ENCODE peak calls at places on chromosome 22, in six cellular contexts. One of them, this sample, is unnamed.

GRCh38 chr22:21797444-21798221 is 62.0 kb upstream of the YPEL1 start:
- DNase-seq in IMR-90: peak; percentile 31
- DNase-seq in AG09309: no peak
- DNase-seq in left ventricle myocardium inferior: no peak
- DNase-seq in spleen: no peak
- DNase-seq in cardiac muscle cell: peak; percentile 45
- DNase-seq in this sample: no peak

GRCh38 chr22:49676230-49676629 is 151.4 kb downstream of the BRD1 start:
- DNase-seq in IMR-90: no peak
- DNase-seq in AG09309: no peak
- DNase-seq in left ventricle myocardium inferior: no peak
- DNase-seq in spleen: no peak
- DNase-seq in cardiac muscle cell: no peak
- DNase-seq in this sample: no peak

GRCh38 chr22:48616656-48617055 is 1211.0 kb downstream of the BRD1 start:
- DNase-seq in IMR-90: no peak
- DNase-seq in AG09309: no peak
- DNase-seq in left ventricle myocardium inferior: no peak
- DNase-seq in spleen: no peak
- DNase-seq in cardiac muscle cell: no peak
- DNase-seq in this sample: no peak

GRCh38 chr22:28123989-28124766 is 205.1 kb upstream of the PITPNB start:
- DNase-seq in IMR-90: no peak
- DNase-seq in AG09309: no peak
- DNase-seq in left ventricle myocardium inferior: no peak
- DNase-seq in spleen: no peak
- DNase-seq in cardiac muscle cell: no peak
- DNase-seq in this sample: no peak

GRCh38 chr22:50599816-50600454 is 658 bp upstream of the MAPK8IP2 start:
- DNase-seq in IMR-90: no peak
- DNase-seq in AG09309: no peak
- DNase-seq in left ventricle myocardium inferior: peak; percentile 56
- DNase-seq in spleen: peak; percentile 85
- DNase-seq in cardiac muscle cell: peak; percentile 46
- DNase-seq in this sample: no peak

GRCh38 chr22:31046591-31047226 is 34.4 kb upstream of the SMTN start:
- DNase-seq in IMR-90: peak; percentile 13
- DNase-seq in AG09309: no peak
- DNase-seq in left ventricle myocardium inferior: peak; percentile 75
- DNase-seq in spleen: peak; percentile 86
- DNase-seq in cardiac muscle cell: peak; percentile 81
- DNase-seq in this sample: peak; percentile 56

GRCh38 chr22:29268511-29269229 is 602 bp downstream of the EWSR1 start:
- DNase-seq in IMR-90: peak; percentile 67
- DNase-seq in AG09309: no peak
- DNase-seq in left ventricle myocardium inferior: peak; percentile 74
- DNase-seq in spleen: no peak
- DNase-seq in cardiac muscle cell: peak; percentile 86
- DNase-seq in this sample: peak; percentile 75

GRCh38 chr22:35957589-35957988 is 71.0 kb downstream of the RBFOX2 start:
- DNase-seq in IMR-90: no peak
- DNase-seq in AG09309: no peak
- DNase-seq in left ventricle myocardium inferior: no peak
- DNase-seq in spleen: no peak
- DNase-seq in cardiac muscle cell: no peak
- DNase-seq in this sample: no peak

GRCh38 chr22:20111045-20111688 is 4.7 kb upstream of the RANBP1 start:
- DNase-seq in IMR-90: peak; percentile 5
- DNase-seq in AG09309: no peak
- DNase-seq in left ventricle myocardium inferior: peak; percentile 6
- DNase-seq in spleen: peak; percentile 67
- DNase-seq in cardiac muscle cell: peak; percentile 21
- DNase-seq in this sample: peak; percentile 44

GRCh38 chr22:18021431-18021830 is 2.9 kb downstream of the MICAL3 start:
- DNase-seq in IMR-90: no peak
- DNase-seq in AG09309: no peak
- DNase-seq in left ventricle myocardium inferior: no peak
- DNase-seq in spleen: peak; percentile 44
- DNase-seq in cardiac muscle cell: no peak
- DNase-seq in this sample: no peak

GRCh38 chr22:20858615-20859416 is at the start of the genes PI4KA and SNAP29:
- DNase-seq in IMR-90: peak; percentile 97
- DNase-seq in AG09309: peak; percentile 92
- DNase-seq in left ventricle myocardium inferior: peak; percentile 99
- DNase-seq in spleen: peak; percentile 100
- DNase-seq in cardiac muscle cell: peak; percentile 99
- DNase-seq in this sample: peak; percentile 100

GRCh38 chr22:40211481-40212052 is 33.8 kb downstream of the TNRC6B start:
- DNase-seq in IMR-90: no peak
- DNase-seq in AG09309: no peak
- DNase-seq in left ventricle myocardium inferior: no peak
- DNase-seq in spleen: no peak
- DNase-seq in cardiac muscle cell: no peak
- DNase-seq in this sample: peak; percentile 49

GRCh38 chr22:36659762-36660509 is 43.6 kb downstream of the CACNG2 start:
- DNase-seq in IMR-90: peak; percentile 88
- DNase-seq in AG09309: peak; percentile 66
- DNase-seq in left ventricle myocardium inferior: peak; percentile 88
- DNase-seq in spleen: peak; percentile 84
- DNase-seq in cardiac muscle cell: peak; percentile 92
- DNase-seq in this sample: peak; percentile 93

GRCh38 chr22:36522662-36523061 is 6.3 kb downstream of the EIF3D start:
- DNase-seq in IMR-90: no peak
- DNase-seq in AG09309: no peak
- DNase-seq in left ventricle myocardium inferior: no peak
- DNase-seq in spleen: no peak
- DNase-seq in cardiac muscle cell: no peak
- DNase-seq in this sample: no peak

GRCh38 chr22:27492566-27493201 is 308.9 kb downstream of the MN1 start:
- DNase-seq in IMR-90: no peak
- DNase-seq in AG09309: no peak
- DNase-seq in left ventricle myocardium inferior: no peak
- DNase-seq in spleen: no peak
- DNase-seq in cardiac muscle cell: no peak
- DNase-seq in this sample: no peak

GRCh38 chr22:23187871-23188700 is 7.8 kb downstream of the BCR start:
- DNase-seq in IMR-90: peak; percentile 23
- DNase-seq in AG09309: peak; percentile 11
- DNase-seq in left ventricle myocardium inferior: no peak
- DNase-seq in spleen: no peak
- DNase-seq in cardiac muscle cell: no peak
- DNase-seq in this sample: no peak

GRCh38 chr22:25172153-25172552 is 27.5 kb upstream of the CRYBB3 start:
- DNase-seq in IMR-90: no peak
- DNase-seq in AG09309: no peak
- DNase-seq in left ventricle myocardium inferior: no peak
- DNase-seq in spleen: no peak
- DNase-seq in cardiac muscle cell: peak; percentile 12
- DNase-seq in this sample: no peak

GRCh38 chr22:29480512-29481264 is 670 bp downstream of the NEFH start:
- DNase-seq in IMR-90: peak; percentile 56
- DNase-seq in AG09309: no peak
- DNase-seq in left ventricle myocardium inferior: peak; percentile 16
- DNase-seq in spleen: no peak
- DNase-seq in cardiac muscle cell: peak; percentile 82
- DNase-seq in this sample: peak; percentile 59

GRCh38 chr22:30868663-30869385 is 99.8 kb downstream of the MORC2 start:
- DNase-seq in IMR-90: peak; percentile 75
- DNase-seq in AG09309: no peak
- DNase-seq in left ventricle myocardium inferior: no peak
- DNase-seq in spleen: no peak
- DNase-seq in cardiac muscle cell: no peak
- DNase-seq in this sample: peak; percentile 24

GRCh38 chr22:48486163-48486957 is 1341.3 kb downstream of the BRD1 start:
- DNase-seq in IMR-90: no peak
- DNase-seq in AG09309: no peak
- DNase-seq in left ventricle myocardium inferior: no peak
- DNase-seq in spleen: peak; percentile 42
- DNase-seq in cardiac muscle cell: no peak
- DNase-seq in this sample: no peak

GRCh38 chr22:22487059-22487458 is 21.5 kb downstream of the ZNF280B start:
- DNase-seq in IMR-90: no peak
- DNase-seq in AG09309: no peak
- DNase-seq in left ventricle myocardium inferior: no peak
- DNase-seq in spleen: no peak
- DNase-seq in cardiac muscle cell: no peak
- DNase-seq in this sample: no peak

GRCh38 chr22:29702025-29702930 is 17.5 kb upstream of the CABP7 start:
- DNase-seq in IMR-90: peak; percentile 11
- DNase-seq in AG09309: no peak
- DNase-seq in left ventricle myocardium inferior: no peak
- DNase-seq in spleen: no peak
- DNase-seq in cardiac muscle cell: no peak
- DNase-seq in this sample: no peak

GRCh38 chr22:44928711-44929347 is 81.0 kb downstream of the PHF21B start:
- DNase-seq in IMR-90: no peak
- DNase-seq in AG09309: no peak
- DNase-seq in left ventricle myocardium inferior: peak; percentile 5
- DNase-seq in spleen: peak; percentile 37
- DNase-seq in cardiac muscle cell: no peak
- DNase-seq in this sample: peak; percentile 32

GRCh38 chr22:31891366-31892079 is 52.8 kb upstream of the YWHAH start:
- DNase-seq in IMR-90: peak; percentile 18
- DNase-seq in AG09309: peak; percentile 44
- DNase-seq in left ventricle myocardium inferior: no peak
- DNase-seq in spleen: no peak
- DNase-seq in cardiac muscle cell: peak; percentile 41
- DNase-seq in this sample: no peak

GRCh38 chr22:37175414-37176144 is 12.5 kb downstream of the C1QTNF6 start:
- DNase-seq in IMR-90: no peak
- DNase-seq in AG09309: no peak
- DNase-seq in left ventricle myocardium inferior: no peak
- DNase-seq in spleen: peak; percentile 63
- DNase-seq in cardiac muscle cell: no peak
- DNase-seq in this sample: peak; percentile 45

GRCh38 chr22:21098099-21098671 is 52.4 kb downstream of the LRRC74B start:
- DNase-seq in IMR-90: no peak
- DNase-seq in AG09309: no peak
- DNase-seq in left ventricle myocardium inferior: no peak
- DNase-seq in spleen: no peak
- DNase-seq in cardiac muscle cell: peak; percentile 42
- DNase-seq in this sample: no peak

GRCh38 chr22:26903030-26903856 is 245.9 kb downstream of the MIAT start:
- DNase-seq in IMR-90: no peak
- DNase-seq in AG09309: no peak
- DNase-seq in left ventricle myocardium inferior: no peak
- DNase-seq in spleen: no peak
- DNase-seq in cardiac muscle cell: no peak
- DNase-seq in this sample: no peak

GRCh38 chr22:48192071-48192470 is 1429.6 kb downstream of the TBC1D22A start:
- DNase-seq in IMR-90: no peak
- DNase-seq in AG09309: no peak
- DNase-seq in left ventricle myocardium inferior: no peak
- DNase-seq in spleen: no peak
- DNase-seq in cardiac muscle cell: no peak
- DNase-seq in this sample: no peak

GRCh38 chr22:27633296-27633871 is 168.2 kb downstream of the MN1 start:
- DNase-seq in IMR-90: no peak
- DNase-seq in AG09309: no peak
- DNase-seq in left ventricle myocardium inferior: no peak
- DNase-seq in spleen: no peak
- DNase-seq in cardiac muscle cell: no peak
- DNase-seq in this sample: no peak

GRCh38 chr22:27876684-27877083 is 42.4 kb downstream of the PITPNB start:
- DNase-seq in IMR-90: peak; percentile 27
- DNase-seq in AG09309: no peak
- DNase-seq in left ventricle myocardium inferior: no peak
- DNase-seq in spleen: no peak
- DNase-seq in cardiac muscle cell: peak; percentile 47
- DNase-seq in this sample: no peak

GRCh38 chr22:48488611-48489456 is 1338.8 kb downstream of the BRD1 start:
- DNase-seq in IMR-90: no peak
- DNase-seq in AG09309: no peak
- DNase-seq in left ventricle myocardium inferior: no peak
- DNase-seq in spleen: peak; percentile 55
- DNase-seq in cardiac muscle cell: no peak
- DNase-seq in this sample: no peak

GRCh38 chr22:46815896-46816721 is 53.7 kb downstream of the TBC1D22A start:
- DNase-seq in IMR-90: peak; percentile 66
- DNase-seq in AG09309: no peak
- DNase-seq in left ventricle myocardium inferior: no peak
- DNase-seq in spleen: peak; percentile 45
- DNase-seq in cardiac muscle cell: peak; percentile 58
- DNase-seq in this sample: no peak
- H3K4me3 ChIP-seq in IMR-90: no peak overlapping the region
- H3K4me3 ChIP-seq in AG09309: no peak overlapping the region
- H3K4me3 ChIP-seq in left ventricle myocardium inferior: no peak overlapping the region
- H3K4me3 ChIP-seq in spleen: no peak overlapping the region
- H3K4me3 ChIP-seq in cardiac muscle cell: no peak overlapping the region
- H3K4me3 ChIP-seq in this sample: no peak overlapping the region

GRCh38 chr22:38924197-38924952 is 33.0 kb upstream of the APOBEC3A start:
- DNase-seq in IMR-90: peak; percentile 90
- DNase-seq in AG09309: peak; percentile 69
- DNase-seq in left ventricle myocardium inferior: peak; percentile 72
- DNase-seq in spleen: no peak
- DNase-seq in cardiac muscle cell: peak; percentile 94
- DNase-seq in this sample: peak; percentile 83
- H3K4me3 ChIP-seq in IMR-90: peak overlapping the region; percentile 7
- H3K4me3 ChIP-seq in AG09309: no peak overlapping the region
- H3K4me3 ChIP-seq in left ventricle myocardium inferior: peak overlapping the region; percentile 56
- H3K4me3 ChIP-seq in spleen: no peak overlapping the region
- H3K4me3 ChIP-seq in cardiac muscle cell: no peak overlapping the region
- H3K4me3 ChIP-seq in this sample: peak overlapping the region; percentile 17

GRCh38 chr22:46122511-46122971 is 27.8 kb upstream of the PPARA start:
- DNase-seq in IMR-90: peak; percentile 46
- DNase-seq in AG09309: no peak
- DNase-seq in left ventricle myocardium inferior: peak; percentile 75
- DNase-seq in spleen: peak; percentile 93
- DNase-seq in cardiac muscle cell: peak; percentile 77
- DNase-seq in this sample: peak; percentile 84
- H3K4me3 ChIP-seq in IMR-90: no peak overlapping the region
- H3K4me3 ChIP-seq in AG09309: no peak overlapping the region
- H3K4me3 ChIP-seq in left ventricle myocardium inferior: peak overlapping the region; percentile 41
- H3K4me3 ChIP-seq in spleen: no peak overlapping the region
- H3K4me3 ChIP-seq in cardiac muscle cell: no peak overlapping the region
- H3K4me3 ChIP-seq in this sample: no peak overlapping the region

GRCh38 chr22:41917375-41917905 is 2.6 kb upstream of the SHISA8 start:
- DNase-seq in IMR-90: no peak
- DNase-seq in AG09309: no peak
- DNase-seq in left ventricle myocardium inferior: no peak
- DNase-seq in spleen: peak; percentile 80
- DNase-seq in cardiac muscle cell: no peak
- DNase-seq in this sample: no peak

GRCh38 chr22:41916745-41917358 is 2.0 kb upstream of the SHISA8 start:
- DNase-seq in IMR-90: no peak
- DNase-seq in AG09309: no peak
- DNase-seq in left ventricle myocardium inferior: no peak
- DNase-seq in spleen: peak; percentile 68
- DNase-seq in cardiac muscle cell: no peak
- DNase-seq in this sample: no peak

GRCh38 chr22:41920271-41920976 is 5.5 kb upstream of the SHISA8 start:
- DNase-seq in IMR-90: no peak
- DNase-seq in AG09309: no peak
- DNase-seq in left ventricle myocardium inferior: no peak
- DNase-seq in spleen: peak; percentile 90
- DNase-seq in cardiac muscle cell: no peak
- DNase-seq in this sample: no peak

GRCh38 chr22:41917906-41918791 is 3.3 kb upstream of the SHISA8 start:
- DNase-seq in IMR-90: peak; percentile 63
- DNase-seq in AG09309: no peak
- DNase-seq in left ventricle myocardium inferior: peak; percentile 65
- DNase-seq in spleen: peak; percentile 88
- DNase-seq in cardiac muscle cell: peak; percentile 65
- DNase-seq in this sample: peak; percentile 72

GRCh38 chr22:41919357-41920224 is 4.7 kb upstream of the SHISA8 start:
- DNase-seq in IMR-90: peak; percentile 11
- DNase-seq in AG09309: no peak
- DNase-seq in left ventricle myocardium inferior: peak; percentile 70
- DNase-seq in spleen: peak; percentile 95
- DNase-seq in cardiac muscle cell: peak; percentile 47
- DNase-seq in this sample: peak; percentile 74
- H3K4me3 ChIP-seq in IMR-90: peak overlapping the region; percentile 1
- H3K4me3 ChIP-seq in AG09309: peak overlapping the region; percentile 32
- H3K4me3 ChIP-seq in left ventricle myocardium inferior: peak overlapping the region; percentile 70
- H3K4me3 ChIP-seq in spleen: peak overlapping the region; percentile 51
- H3K4me3 ChIP-seq in cardiac muscle cell: peak overlapping the region; percentile 35
- H3K4me3 ChIP-seq in this sample: peak overlapping the region; percentile 62